ENCODE peak calls at places on chromosomes 16 and 17, in four cellular contexts. One of them, this sample, is unnamed.

GRCh38 chr17:82589851-82590180 is 58.4 kb downstream of the WDR45B start:
- DNase-seq in right cardiac atrium: peak; percentile 2
- DNase-seq in sigmoid colon: no peak
- DNase-seq in psoas muscle: no peak
- DNase-seq in this sample: peak; percentile 14

GRCh38 chr17:12983986-12984932 is 33.6 kb downstream of the ELAC2 start:
- DNase-seq in psoas muscle: peak; percentile 86
- DNase-seq in right cardiac atrium: peak; percentile 84
- DNase-seq in sigmoid colon: peak; percentile 91
- DNase-seq in this sample: no peak

GRCh38 chr17:41492771-41493170 is 3.1 kb upstream of the KRT36 start:
- DNase-seq in right cardiac atrium: no peak
- DNase-seq in psoas muscle: no peak
- DNase-seq in sigmoid colon: no peak
- DNase-seq in this sample: no peak

GRCh38 chr16:8931864-8932263 is 31.8 kb downstream of the USP7 start:
- DNase-seq in psoas muscle: peak; percentile 55
- DNase-seq in right cardiac atrium: peak; percentile 73
- DNase-seq in sigmoid colon: no peak
- DNase-seq in this sample: no peak

GRCh38 chr16:86374603-86375002 is 135.7 kb upstream of the FOXF1 start:
- DNase-seq in right cardiac atrium: no peak
- DNase-seq in psoas muscle: no peak
- DNase-seq in sigmoid colon: no peak
- DNase-seq in this sample: no peak

GRCh38 chr16:15597822-15598647 is 44.9 kb downstream of the MARF1 start:
- DNase-seq in sigmoid colon: peak; percentile 52
- DNase-seq in psoas muscle: no peak
- DNase-seq in right cardiac atrium: no peak
- DNase-seq in this sample: no peak

GRCh38 chr17:2058521-2059124 is 3.7 kb downstream of the HIC1 start:
- DNase-seq in sigmoid colon: peak; percentile 92
- DNase-seq in psoas muscle: peak; percentile 78
- DNase-seq in right cardiac atrium: peak; percentile 94
- DNase-seq in this sample: peak; percentile 92

GRCh38 chr17:40608061-40608581 is 39.5 kb downstream of the SMARCE1 start:
- DNase-seq in psoas muscle: no peak
- DNase-seq in right cardiac atrium: no peak
- DNase-seq in sigmoid colon: no peak
- DNase-seq in this sample: no peak

GRCh38 chr17:21375757-21376584 is at the start of gene KCNJ12:
- DNase-seq in sigmoid colon: no peak
- DNase-seq in psoas muscle: no peak
- DNase-seq in right cardiac atrium: peak; percentile 77
- DNase-seq in this sample: no peak

GRCh38 chr17:81681672-81682071 is 1.9 kb downstream of the ARL16 start:
- DNase-seq in sigmoid colon: no peak
- DNase-seq in psoas muscle: no peak
- DNase-seq in right cardiac atrium: no peak
- DNase-seq in this sample: no peak

GRCh38 chr16:57029161-57030160 is 40.1 kb downstream of the NLRC5 start:
- DNase-seq in psoas muscle: no peak
- DNase-seq in sigmoid colon: no peak
- DNase-seq in right cardiac atrium: no peak
- DNase-seq in this sample: no peak

GRCh38 chr17:48483471-48484131 is 47.2 kb downstream of the HOXB1 start:
- DNase-seq in sigmoid colon: peak; percentile 79
- DNase-seq in right cardiac atrium: no peak
- DNase-seq in psoas muscle: peak; percentile 44
- DNase-seq in this sample: peak; percentile 86

GRCh38 chr16:85750021-85750826 is 672 bp downstream of the C16orf74 start:
- DNase-seq in right cardiac atrium: peak; percentile 77
- DNase-seq in sigmoid colon: no peak
- DNase-seq in psoas muscle: no peak
- DNase-seq in this sample: peak; percentile 86

GRCh38 chr17:66555605-66556004 is 253.2 kb downstream of the PRKCA start:
- DNase-seq in sigmoid colon: no peak
- DNase-seq in psoas muscle: no peak
- DNase-seq in right cardiac atrium: no peak
- DNase-seq in this sample: no peak

GRCh38 chr17:47292206-47292605 is 31.5 kb upstream of the EFCAB13 start:
- DNase-seq in psoas muscle: no peak
- DNase-seq in sigmoid colon: no peak
- DNase-seq in right cardiac atrium: peak; percentile 55
- DNase-seq in this sample: no peak

GRCh38 chr17:2883544-2884203 is 87.4 kb downstream of the RAP1GAP2 start:
- DNase-seq in psoas muscle: no peak
- DNase-seq in sigmoid colon: no peak
- DNase-seq in right cardiac atrium: no peak
- DNase-seq in this sample: no peak

GRCh38 chr16:75938818-75939217 is 212.5 kb upstream of the CPHXL start:
- DNase-seq in sigmoid colon: no peak
- DNase-seq in right cardiac atrium: no peak
- DNase-seq in psoas muscle: no peak
- DNase-seq in this sample: no peak

GRCh38 chr17:17782425-17783120 is 54.2 kb downstream of the SREBF1 start:
- DNase-seq in psoas muscle: peak; percentile 42
- DNase-seq in right cardiac atrium: peak; percentile 77
- DNase-seq in sigmoid colon: no peak
- DNase-seq in this sample: peak; percentile 79

GRCh38 chr16:78925071-78925714 is 675.3 kb downstream of the MAF start:
- DNase-seq in right cardiac atrium: no peak
- DNase-seq in psoas muscle: peak; percentile 26
- DNase-seq in sigmoid colon: no peak
- DNase-seq in this sample: no peak

GRCh38 chr16:68490829-68491575 is 42.7 kb upstream of the SMPD3 start:
- DNase-seq in sigmoid colon: no peak
- DNase-seq in psoas muscle: no peak
- DNase-seq in right cardiac atrium: no peak
- DNase-seq in this sample: peak; percentile 89

GRCh38 chr16:67034478-67034877 is 5.5 kb downstream of the CBFB start:
- DNase-seq in psoas muscle: no peak
- DNase-seq in right cardiac atrium: no peak
- DNase-seq in sigmoid colon: no peak
- DNase-seq in this sample: no peak

DNA sequence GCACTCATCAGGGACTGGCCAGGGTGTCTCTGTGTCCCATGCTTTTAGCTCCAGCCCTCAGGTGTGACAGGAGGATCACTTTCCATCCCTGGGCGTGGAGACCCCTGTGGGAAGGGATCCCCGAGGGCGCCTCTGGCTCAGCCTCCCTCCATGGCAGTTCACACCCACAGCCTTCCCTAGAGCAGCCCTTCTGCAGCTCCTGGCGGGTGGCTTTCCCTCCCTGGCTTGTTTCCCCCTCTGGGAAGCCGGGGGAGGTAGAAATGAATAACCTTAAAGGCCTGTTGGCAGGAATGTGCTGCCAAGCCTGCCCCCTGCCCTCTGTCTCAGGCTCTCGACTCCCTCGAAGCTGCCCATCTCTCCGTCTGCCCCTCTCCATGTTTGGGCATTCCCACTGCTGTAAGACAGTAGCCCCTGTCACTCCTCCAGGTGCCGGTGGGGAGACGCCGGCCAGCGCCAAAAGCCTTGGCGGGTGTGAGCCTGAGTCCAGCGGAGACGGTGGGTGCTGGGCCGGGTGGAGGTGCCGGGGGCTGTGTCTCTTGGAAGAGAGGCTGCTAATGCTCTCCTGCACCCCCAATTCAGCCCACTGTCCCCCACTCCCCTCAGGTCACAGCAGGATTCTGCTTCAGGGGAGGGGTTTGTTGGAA is 2.1 kb upstream of the ATP2A1 start:
- DNase-seq in right cardiac atrium: peak; percentile 42
- DNase-seq in sigmoid colon: no peak
- DNase-seq in psoas muscle: no peak
- DNase-seq in this sample: no peak
- H3K27ac ChIP-seq in right cardiac atrium: no peak overlapping the region
- H3K27ac ChIP-seq in sigmoid colon: no peak overlapping the region
- H3K27ac ChIP-seq in psoas muscle: peak overlapping the region; percentile 88
- H3K27ac ChIP-seq in this sample: no peak overlapping the region

GRCh38 chr16:48647794-48648193 is 37.8 kb upstream of the N4BP1 start:
- DNase-seq in sigmoid colon: no peak
- DNase-seq in right cardiac atrium: no peak
- DNase-seq in psoas muscle: no peak
- DNase-seq in this sample: no peak
- H3K9me3 ChIP-seq in sigmoid colon: no peaks in the 10 kb centered on the region
- H3K9me3 ChIP-seq in right cardiac atrium: peaks cover 4% of the 10 kb centered on the region
- H3K9me3 ChIP-seq in psoas muscle: peaks cover 19% of the 10 kb centered on the region
- H3K9me3 ChIP-seq in this sample: peaks cover 6% of the 10 kb centered on the region

GRCh38 chr17:9002610-9003354 is 18.5 kb upstream of the NTN1 start:
- DNase-seq in right cardiac atrium: peak; percentile 69
- DNase-seq in psoas muscle: peak; percentile 27
- DNase-seq in sigmoid colon: no peak
- DNase-seq in this sample: peak; percentile 71
- H3K4me3 ChIP-seq in right cardiac atrium: peak overlapping the region; percentile 80
- H3K4me3 ChIP-seq in psoas muscle: peak overlapping the region; percentile 56
- H3K4me3 ChIP-seq in sigmoid colon: peak overlapping the region; percentile 28
- H3K4me3 ChIP-seq in this sample: no peak overlapping the region

GRCh38 chr17:77407321-77408277 is 266.8 kb downstream of the SEC14L1 start:
- DNase-seq in sigmoid colon: peak; percentile 96
- DNase-seq in psoas muscle: no peak
- DNase-seq in right cardiac atrium: no peak
- DNase-seq in this sample: peak; percentile 55

GRCh38 chr17:77408284-77408683 is 267.5 kb downstream of the SEC14L1 start:
- DNase-seq in psoas muscle: no peak
- DNase-seq in right cardiac atrium: no peak
- DNase-seq in sigmoid colon: no peak
- DNase-seq in this sample: peak; percentile 69

GRCh38 chr17:77405867-77406513 is 265.2 kb downstream of the SEC14L1 start:
- DNase-seq in sigmoid colon: no peak
- DNase-seq in psoas muscle: no peak
- DNase-seq in right cardiac atrium: peak; percentile 41
- DNase-seq in this sample: no peak

GRCh38 chr17:77410470-77410869 is 269.7 kb downstream of the SEC14L1 start:
- DNase-seq in right cardiac atrium: no peak
- DNase-seq in psoas muscle: no peak
- DNase-seq in sigmoid colon: no peak
- DNase-seq in this sample: no peak

GRCh38 chr17:77409282-77410161 is 268.8 kb downstream of the SEC14L1 start:
- DNase-seq in right cardiac atrium: peak; percentile 85
- DNase-seq in psoas muscle: peak; percentile 65
- DNase-seq in sigmoid colon: peak; percentile 97
- DNase-seq in this sample: peak; percentile 70
- H3K27ac ChIP-seq in right cardiac atrium: no peak overlapping the region
- H3K27ac ChIP-seq in psoas muscle: peak overlapping the region; percentile 65
- H3K27ac ChIP-seq in sigmoid colon: peak overlapping the region; percentile 99
- H3K27ac ChIP-seq in this sample: no peak overlapping the region

DNA sequence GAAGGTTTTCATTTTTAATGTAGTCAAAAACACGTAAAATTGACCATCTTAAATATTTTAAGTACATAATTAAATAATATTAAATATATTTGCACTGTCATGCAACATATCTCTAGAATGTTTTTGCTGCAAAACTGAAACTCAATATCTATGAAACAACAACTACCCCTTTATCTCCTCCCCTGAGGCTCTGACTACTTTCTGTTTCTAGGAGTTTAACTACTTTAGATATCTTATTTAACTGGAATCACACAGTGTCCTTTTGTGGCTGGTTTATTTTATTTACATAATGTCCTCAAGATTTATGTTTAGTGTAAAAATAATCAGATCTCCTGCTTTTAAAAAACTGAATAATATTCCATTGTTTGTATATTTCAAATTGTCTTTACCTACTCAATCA is 2003.9 kb downstream of the TP53TG3F start:
- DNase-seq in sigmoid colon: no peak
- DNase-seq in psoas muscle: no peak
- DNase-seq in right cardiac atrium: no peak
- DNase-seq in this sample: no peak
- H3K9me3 ChIP-seq in sigmoid colon: no peaks in the 10 kb centered on the region
- H3K9me3 ChIP-seq in psoas muscle: no peaks in the 10 kb centered on the region
- H3K9me3 ChIP-seq in right cardiac atrium: no peaks in the 10 kb centered on the region
- H3K9me3 ChIP-seq in this sample: no peaks in the 10 kb centered on the region

DNA sequence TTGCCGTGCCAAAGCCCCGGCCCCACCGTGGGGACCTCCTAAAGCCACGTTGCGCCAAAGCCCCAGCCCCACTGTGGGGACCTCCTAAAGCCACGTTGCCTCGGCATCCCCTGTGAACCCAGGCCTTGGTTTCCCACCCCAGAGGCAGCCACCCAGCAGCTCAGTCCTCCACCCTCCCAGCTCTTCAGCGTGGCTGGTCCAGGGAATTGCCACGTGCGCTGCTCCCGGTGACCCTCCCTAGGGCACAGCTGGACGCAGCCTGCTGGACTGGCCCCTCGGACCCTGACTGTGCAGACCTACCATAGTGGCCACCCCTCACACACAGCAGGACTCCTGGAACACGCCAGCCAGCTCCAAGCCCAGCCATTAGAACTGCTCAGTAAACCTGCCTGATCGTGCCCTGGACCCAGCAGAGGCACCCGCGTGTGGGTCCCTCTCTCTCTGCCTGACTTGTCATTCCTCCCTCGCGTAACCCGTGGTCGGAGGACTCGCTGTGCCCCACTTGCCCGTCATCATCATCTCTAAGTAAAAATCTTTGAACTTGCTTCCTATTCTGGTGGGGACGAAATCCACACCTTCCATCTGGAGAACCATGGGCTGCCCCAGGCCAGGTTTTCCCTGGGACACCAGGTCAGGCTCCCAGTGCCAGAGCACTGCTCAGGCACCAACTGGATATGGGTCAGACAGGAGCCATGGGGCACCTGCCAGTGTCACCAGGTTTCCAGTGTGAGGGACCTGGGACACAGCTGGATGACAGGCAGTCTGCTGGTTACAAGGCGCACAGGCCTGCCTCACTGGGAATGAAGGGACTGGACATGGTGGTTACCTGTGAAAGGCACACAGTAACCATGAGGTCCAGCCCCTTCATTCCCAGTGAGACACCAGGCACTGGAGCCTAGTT is 5.6 kb downstream of the CIAO3 start:
- DNase-seq in psoas muscle: no peak
- DNase-seq in right cardiac atrium: no peak
- DNase-seq in sigmoid colon: no peak
- DNase-seq in this sample: no peak
- H3K4me3 ChIP-seq in psoas muscle: no peak overlapping the region
- H3K4me3 ChIP-seq in right cardiac atrium: no peak overlapping the region
- H3K4me3 ChIP-seq in sigmoid colon: no peak overlapping the region
- H3K4me3 ChIP-seq in this sample: no peak overlapping the region

DNA sequence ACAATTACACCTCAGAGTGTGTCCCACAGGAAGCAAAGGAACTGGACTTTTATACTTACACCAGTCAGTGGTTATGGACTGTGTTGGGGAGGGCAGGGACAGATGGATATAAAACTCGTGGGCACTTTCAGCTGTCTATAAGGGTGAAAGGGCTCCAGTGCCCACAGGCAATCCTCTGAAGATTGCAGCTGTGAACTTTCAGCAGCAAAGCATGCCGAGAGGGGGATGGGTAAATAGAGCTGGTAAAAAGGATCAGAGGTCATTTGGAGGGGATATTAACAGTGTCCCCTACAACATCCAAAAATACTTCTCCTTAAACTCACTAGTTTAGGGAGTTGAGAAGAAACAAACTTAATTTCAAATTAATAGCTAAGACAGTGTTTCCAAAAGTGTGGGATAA is 13.3 kb upstream of the RFWD3 start:
- DNase-seq in psoas muscle: no peak
- DNase-seq in sigmoid colon: no peak
- DNase-seq in right cardiac atrium: no peak
- DNase-seq in this sample: no peak
- H3K27ac ChIP-seq in psoas muscle: no peak overlapping the region
- H3K27ac ChIP-seq in sigmoid colon: no peak overlapping the region
- H3K27ac ChIP-seq in right cardiac atrium: no peak overlapping the region
- H3K27ac ChIP-seq in this sample: no peak overlapping the region